ENCODE peak calls at places on chromosomes 12 and 14, in seven cellular contexts. X is BJ, T is skeletal muscle cell, J is trophoblast cell, I is NB4, O is pancreas, W is left lung. Y is an unnamed sample.
A peak's percentile ranks its signal among the peaks of the same experiment; 100 is the strongest.

GRCh38 chr12:121575952-121576615 is 4.7 kb downstream of the KDM2B start:
- DNase-seq in X (no peak), T (no peak), J (no peak), I (no peak), O (no peak), W (no peak), Y (no peak)

GRCh38 chr14:59870277-59871165 is at the start of gene RTN1:
- DNase-seq in X (no peak), T (peak; percentile 4), J (peak; percentile 54), I (peak; percentile 75), O (peak; percentile 56), W (peak; percentile 93), Y (no peak)

GRCh38 chr12:52020539-52021336 is 14.0 kb downstream of the TAMALIN start:
- DNase-seq in X (no peak), T (no peak), J (peak; percentile 41), I (peak; percentile 87), O (peak; percentile 59), W (no peak), Y (no peak)

GRCh38 chr14:47186491-47186890 is 488.9 kb downstream of the MDGA2 start:
- DNase-seq in X (no peak), T (peak; percentile 4), J (peak; percentile 2), I (no peak), O (no peak), W (no peak), Y (no peak)

GRCh38 chr12:121803861-121804416 is at the start of gene SETD1B:
- DNase-seq in X (no peak), T (no peak), J (peak; percentile 47), I (peak; percentile 91), O (peak; percentile 67), W (peak; percentile 92), Y (peak; percentile 66)

GRCh38 chr14:55733609-55734008 is 153.6 kb downstream of the KTN1 start:
- DNase-seq in X (no peak), T (no peak), J (no peak), I (no peak), O (no peak), W (no peak), Y (no peak)

GRCh38 chr12:45010051-45010450 is 40.8 kb downstream of the DBX2 start:
- DNase-seq in X (no peak), T (no peak), J (no peak), I (no peak), O (no peak), W (no peak), Y (no peak)

GRCh38 chr14:36751116-36751515 is 89.5 kb downstream of the PAX9 start:
- DNase-seq in X (no peak), T (no peak), J (no peak), I (no peak), O (no peak), W (no peak), Y (no peak)

GRCh38 chr12:120235369-120236123 is 30.0 kb downstream of the PXN start:
- DNase-seq in X (no peak), T (no peak), J (peak; percentile 39), I (no peak), O (no peak), W (peak; percentile 55), Y (no peak)

GRCh38 chr12:102917026-102917787 is at the start of gene PAH:
- DNase-seq in X (no peak), T (no peak), J (peak; percentile 33), I (peak; percentile 15), O (peak; percentile 40), W (peak; percentile 85), Y (no peak)

GRCh38 chr12:118190266-118190665 is 54.3 kb downstream of the PEBP1 start:
- DNase-seq in X (no peak), T (no peak), J (no peak), I (no peak), O (no peak), W (no peak), Y (no peak)

GRCh38 chr14:93085916-93086315 is 29.8 kb downstream of the ITPK1 start:
- DNase-seq in X (no peak), T (no peak), J (no peak), I (no peak), O (no peak), W (peak; percentile 17), Y (no peak)

GRCh38 chr12:63880742-63881141 is 36.2 kb downstream of the SRGAP1 start:
- DNase-seq in X (no peak), T (no peak), J (no peak), I (no peak), O (no peak), W (no peak), Y (no peak)

GRCh38 chr12:63889721-63890509 is 45.4 kb downstream of the SRGAP1 start:
- DNase-seq in X (no peak), T (no peak), J (no peak), I (no peak), O (no peak), W (no peak), Y (no peak)

GRCh38 chr12:63889236-63889635 is 44.7 kb downstream of the SRGAP1 start:
- DNase-seq in X (no peak), T (peak; percentile 36), J (peak; percentile 75), I (no peak), O (no peak), W (no peak), Y (no peak)

GRCh38 chr12:63882844-63883243 is 38.3 kb downstream of the SRGAP1 start:
- DNase-seq in X (no peak), T (peak; percentile 25), J (no peak), I (no peak), O (no peak), W (no peak), Y (no peak)

GRCh38 chr12:63885401-63885800 is 40.9 kb downstream of the SRGAP1 start:
- DNase-seq in X (no peak), T (no peak), J (peak; percentile 87), I (no peak), O (no peak), W (no peak), Y (no peak)
- H3K4me3 ChIP-seq in X (no peak overlapping the region), T (no peak overlapping the region), J (no peak overlapping the region), I (no peak overlapping the region), O (no peak overlapping the region), W (no peak overlapping the region), Y (no peak overlapping the region)

DNA sequence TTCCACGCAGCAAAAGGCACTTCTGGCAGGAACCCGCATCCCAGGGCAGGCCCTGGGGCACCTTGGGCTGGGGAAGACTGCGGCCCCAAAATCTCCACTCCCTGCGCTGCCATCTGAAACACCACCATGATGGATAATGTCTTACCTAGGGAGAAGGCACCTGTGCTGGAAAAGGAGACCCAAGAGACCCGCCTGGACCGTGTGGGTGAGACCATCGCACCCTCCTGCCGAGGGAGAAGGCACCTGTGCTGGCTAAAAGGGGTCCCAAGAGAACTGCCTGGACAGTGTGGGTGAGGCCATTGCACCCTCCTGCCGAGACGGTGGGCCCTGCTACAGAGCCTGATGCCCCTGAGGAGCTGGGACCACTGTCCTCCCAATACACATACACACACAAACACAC is 24.8 kb upstream of the INF2 start:
- DNase-seq in X (no peak), T (no peak), J (no peak), I (no peak), O (no peak), W (no peak), Y (peak; percentile 60)
- H3K4me3 ChIP-seq in X (no peak overlapping the region), T (no peak overlapping the region), J (no peak overlapping the region), I (no peak overlapping the region), O (no peak overlapping the region), W (no peak overlapping the region), Y (no peak overlapping the region)

GRCh38 chr14:73269729-73270651 is 32.7 kb downstream of the PAPLN start:
- DNase-seq in X (no peak), T (no peak), J (peak; percentile 74), I (no peak), O (peak; percentile 46), W (peak; percentile 92), Y (no peak)
- H3K4me3 ChIP-seq in X (peak overlapping the region; percentile 36), T (peak overlapping the region; percentile 32), J (peak overlapping the region; percentile 29), I (no peak overlapping the region), O (peak overlapping the region; percentile 13), W (peak overlapping the region; percentile 21), Y (peak overlapping the region; percentile 11)

GRCh38 chr14:49686425-49686824 is 1.6 kb downstream of the POLE2 start:
- DNase-seq in X (no peak), T (no peak), J (no peak), I (no peak), O (no peak), W (no peak), Y (no peak)
- H3K4me3 ChIP-seq in X (no peak overlapping the region), T (no peak overlapping the region), J (no peak overlapping the region), I (peak overlapping the region; percentile 92), O (no peak overlapping the region), W (no peak overlapping the region), Y (no peak overlapping the region)

GRCh38 chr12:112357214-112357613 is 25.0 kb downstream of the HECTD4 start:
- DNase-seq in X (no peak), T (no peak), J (no peak), I (no peak), O (no peak), W (no peak), Y (no peak)

GRCh38 chr12:112350593-112351592 is 31.3 kb downstream of the HECTD4 start:
- DNase-seq in X (peak; percentile 10), T (no peak), J (no peak), I (no peak), O (no peak), W (no peak), Y (no peak)

GRCh38 chr12:112352921-112353320 is 29.3 kb downstream of the HECTD4 start:
- DNase-seq in X (no peak), T (no peak), J (peak; percentile 63), I (no peak), O (no peak), W (no peak), Y (no peak)

GRCh38 chr12:112354399-112354798 is 27.8 kb downstream of the HECTD4 start:
- DNase-seq in X (no peak), T (no peak), J (peak; percentile 67), I (peak; percentile 57), O (no peak), W (no peak), Y (no peak)

DNA sequence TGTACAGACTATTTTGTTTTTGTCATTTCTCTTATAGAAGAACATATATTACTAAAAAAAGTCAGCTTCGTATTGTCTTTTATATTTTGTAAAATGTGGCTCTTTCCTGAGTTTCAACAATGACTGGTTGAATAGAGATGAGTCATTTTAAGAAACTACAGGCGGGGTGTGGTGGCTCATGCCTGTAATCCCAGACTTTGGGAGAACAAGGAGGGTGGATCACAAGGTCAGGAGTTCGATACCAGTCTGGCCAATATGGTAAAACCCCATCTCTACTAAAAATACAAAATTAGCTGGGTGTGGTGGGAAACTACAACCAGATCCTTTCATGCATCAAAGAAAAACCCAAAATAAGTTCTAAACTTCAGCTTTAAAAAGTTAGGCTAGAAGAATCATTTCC is 28.8 kb downstream of the HECTD4 start:
- DNase-seq in X (no peak), T (no peak), J (no peak), I (no peak), O (no peak), W (no peak), Y (no peak)
- H3K4me3 ChIP-seq in X (no peak overlapping the region), T (no peak overlapping the region), J (no peak overlapping the region), I (no peak overlapping the region), O (no peak overlapping the region), W (no peak overlapping the region), Y (no peak overlapping the region)

GRCh38 chr12:39145175-39145999 is 240.0 kb upstream of the CPNE8 start:
- DNase-seq in X (no peak), T (no peak), J (peak; percentile 68), I (no peak), O (peak; percentile 19), W (peak; percentile 78), Y (no peak)
- H3K4me3 ChIP-seq in X (no peak overlapping the region), T (peak overlapping the region; percentile 26), J (peak overlapping the region; percentile 30), I (no peak overlapping the region), O (peak overlapping the region; percentile 23), W (no peak overlapping the region), Y (no peak overlapping the region)

Y was measured in RWPE2.